ENCODE peak calls at places on chromosome 11, in six cellular contexts. R, P, A, S, E and T are unnamed samples. For H3K27me3, the result is how much of the 10 kb centered on the place peaks cover.

GRCh38 chr11:113926273-113927183 is 21.9 kb downstream of the HTR3B start:
- DNase-seq in R (no peak), P (no peak), A (peak), S (no peak), E (no peak), T (no peak)

GRCh38 chr11:123006860-123007542 is 25.4 kb upstream of the BSX start:
- DNase-seq in R (no peak), P (no peak), A (no peak), S (no peak), E (peak), T (no peak)

GRCh38 chr11:89625171-89625570 is 84.9 kb upstream of the TRIM77 start:
- DNase-seq in R (no peak), P (no peak), A (peak), S (no peak), E (no peak), T (no peak)

GRCh38 chr11:17639091-17639490 is 80.3 kb upstream of the MYOD1 start:
- DNase-seq in R (no peak), P (no peak), A (no peak), S (no peak), E (no peak), T (no peak)

GRCh38 chr11:74766905-74767304 is 18.3 kb downstream of the RNF169 start:
- DNase-seq in R (no peak), P (no peak), A (no peak), S (no peak), E (no peak), T (no peak)

GRCh38 chr11:78791254-78791653 is 216.6 kb upstream of the NARS2 start:
- DNase-seq in R (no peak), P (peak), A (no peak), S (no peak), E (no peak), T (no peak)

GRCh38 chr11:63478896-63479295 is 12.1 kb downstream of the PLAAT5 start:
- DNase-seq in R (peak), P (peak), A (peak), S (no peak), E (peak), T (no peak)

GRCh38 chr11:94602430-94603372 is 35.5 kb downstream of the PIWIL4 start:
- DNase-seq in R (peak), P (peak), A (no peak), S (no peak), E (peak), T (no peak)

GRCh38 chr11:100632970-100633452 is 54.1 kb upstream of the ARHGAP42 start:
- DNase-seq in R (peak), P (peak), A (no peak), S (no peak), E (no peak), T (no peak)

GRCh38 chr11:59174664-59175033 is 2.7 kb downstream of the DTX4 start:
- DNase-seq in R (no peak), P (no peak), A (no peak), S (no peak), E (peak), T (no peak)

GRCh38 chr11:11329062-11329806 is 23.8 kb downstream of the CSNK2A3 start:
- DNase-seq in R (no peak), P (no peak), A (no peak), S (no peak), E (no peak), T (no peak)
- H3K27me3 ChIP-seq in R (under half), P (under half), A (under half), S (under half), E (under half), T (under half)

GRCh38 chr11:7546324-7546791 is 32.6 kb downstream of the PPFIBP2 start:
- DNase-seq in R (no peak), P (no peak), A (no peak), S (no peak), E (no peak), T (no peak)
- H3K27me3 ChIP-seq in R (under half), P (under half), A (under half), S (under half), E (under half), T (under half)

GRCh38 chr11:66547662-66548009 is 933 bp downstream of the ACTN3 start:
- DNase-seq in R (no peak), P (no peak), A (no peak), S (no peak), E (no peak), T (no peak)
- H3K27me3 ChIP-seq in R (under half), P (under half), A (under half), S (under half), E (under half), T (under half)

DNA sequence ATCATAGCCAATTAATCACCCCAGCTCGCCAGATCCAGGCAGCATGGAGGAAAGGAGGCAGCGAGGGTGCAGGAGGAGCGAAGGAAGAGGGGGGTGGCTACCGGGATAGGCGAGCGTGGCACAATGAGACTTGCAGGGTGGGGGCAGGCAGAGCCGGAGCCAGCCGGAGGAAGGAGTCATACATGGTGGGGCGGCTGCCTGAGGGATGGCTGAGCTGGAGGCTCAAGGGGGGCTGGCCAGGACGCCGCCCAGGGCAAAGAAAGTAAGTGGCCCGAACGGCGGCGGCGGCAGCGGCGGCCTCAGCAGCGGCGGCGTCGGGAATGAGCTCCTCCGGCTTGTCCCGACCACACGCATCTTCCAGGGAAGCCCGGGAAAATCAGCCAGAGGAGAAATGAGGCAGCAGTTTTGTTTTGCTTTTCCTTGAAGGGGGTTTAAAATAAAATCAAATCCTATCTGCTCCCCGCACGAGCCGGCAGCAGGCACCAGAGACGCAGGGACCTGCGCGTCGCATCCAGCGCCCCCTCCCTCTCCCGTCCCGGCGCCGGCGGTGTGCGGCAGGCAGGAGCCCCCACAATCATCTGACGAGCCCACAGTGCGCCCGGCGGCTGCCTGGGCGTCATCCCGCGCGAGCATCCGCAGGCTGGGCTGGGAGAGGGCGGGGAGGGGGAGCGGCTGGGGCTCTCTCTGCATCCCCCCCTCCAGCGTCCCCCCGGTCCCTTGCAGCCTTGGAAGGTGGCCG is 263.6 kb downstream of the CTTN start:
- DNase-seq in R (no peak), P (no peak), A (peak), S (no peak), E (peak), T (no peak)
- H3K27me3 ChIP-seq in R (under half), P (under half), A (under half), S (under half), E (under half), T (under half)

GRCh38 chr11:111305403-111305802 is 7.1 kb downstream of the POU2AF3 start:
- DNase-seq in R (no peak), P (no peak), A (no peak), S (no peak), E (no peak), T (no peak)
- H3K27me3 ChIP-seq in R (under half), P (under half), A (under half), S (under half), E (under half), T (under half)

GRCh38 chr11:64489831-64490441 is 101.1 kb upstream of the SLC22A12 start:
- DNase-seq in R (peak), P (peak), A (peak), S (no peak), E (peak), T (no peak)
- H3K27me3 ChIP-seq in R (under half), P (under half), A (under half), S (under half), E (under half), T (under half)

DNA sequence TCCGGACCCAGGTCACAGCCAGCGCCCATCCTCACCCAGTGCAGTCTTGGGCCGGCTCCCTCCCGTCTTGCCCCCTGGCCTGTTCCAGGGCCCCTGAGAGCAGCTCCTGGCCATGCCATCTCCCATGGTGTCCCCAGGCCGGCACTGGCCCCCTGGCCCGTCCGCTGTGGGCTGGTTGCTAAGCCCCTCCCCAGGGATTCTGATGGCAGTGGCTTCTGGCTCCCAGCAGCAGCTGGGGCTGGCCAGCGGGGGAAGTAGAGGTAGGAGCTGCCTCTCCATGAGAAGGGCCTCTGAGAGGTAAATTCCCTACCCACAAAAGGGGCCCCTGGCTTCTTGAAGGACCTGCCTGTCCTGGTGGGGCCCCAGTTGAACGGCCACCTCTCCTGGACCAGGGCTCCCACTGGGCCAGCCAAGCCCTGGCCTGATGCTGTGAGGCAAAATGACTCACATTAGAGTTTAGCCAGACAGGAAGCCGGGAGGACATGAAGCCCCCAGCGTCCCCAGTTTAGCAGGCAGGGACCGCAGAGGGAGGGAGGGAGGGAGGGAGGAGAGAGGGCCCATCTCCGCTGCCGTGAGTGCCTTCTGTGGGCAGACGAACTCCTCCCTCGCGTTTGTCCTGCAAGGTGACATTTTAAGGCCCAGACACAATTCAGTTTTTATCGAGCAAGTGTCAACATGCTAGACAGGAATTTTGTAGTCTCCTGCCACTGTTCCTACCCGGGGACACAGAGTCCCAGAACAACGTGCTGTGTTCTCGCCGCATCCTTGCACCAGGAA is 32.9 kb upstream of the GAL start:
- DNase-seq in R (no peak), P (no peak), A (no peak), S (no peak), E (peak), T (no peak)
- H3K27me3 ChIP-seq in R (under half), P (under half), A (under half), S (under half), E (under half), T (under half)

GRCh38 chr11:8803973-8804372 is 107.0 kb upstream of the AKIP1 start:
- DNase-seq in R (no peak), P (no peak), A (no peak), S (no peak), E (no peak), T (no peak)

GRCh38 chr11:8799273-8799672 is 111.7 kb upstream of the AKIP1 start:
- DNase-seq in R (no peak), P (no peak), A (no peak), S (no peak), E (no peak), T (no peak)

GRCh38 chr11:8801121-8801520 is 109.9 kb upstream of the AKIP1 start:
- DNase-seq in R (no peak), P (no peak), A (no peak), S (no peak), E (peak), T (no peak)

GRCh38 chr11:8800498-8801110 is 110.4 kb upstream of the AKIP1 start:
- DNase-seq in R (no peak), P (no peak), A (no peak), S (no peak), E (peak), T (no peak)

DNA sequence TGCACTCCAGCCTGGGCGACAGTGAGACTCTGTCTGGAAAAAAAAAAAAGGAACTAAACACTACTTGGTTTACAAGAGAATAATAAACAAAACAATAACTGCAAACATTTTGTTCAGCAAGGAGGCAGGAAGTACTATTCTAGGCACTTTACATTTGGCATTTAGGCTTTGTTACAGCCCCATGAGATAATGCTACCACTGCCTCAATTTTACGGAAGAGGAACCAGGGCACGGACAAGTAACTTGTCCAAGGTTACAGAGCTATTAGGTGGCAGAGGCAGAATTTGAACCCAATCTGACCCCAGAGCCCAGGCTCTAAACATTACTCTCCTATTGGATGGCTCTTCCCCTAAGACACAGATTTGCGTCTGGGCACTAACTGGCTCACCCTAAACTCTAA is 108.7 kb upstream of the AKIP1 start:
- DNase-seq in R (no peak), P (no peak), A (no peak), S (no peak), E (no peak), T (no peak)
- H3K27me3 ChIP-seq in R (under half), P (under half), A (under half), S (under half), E (under half), T (under half)